ENCODE peak calls at places on chromosomes 5 and 9, in seven cellular contexts. H is pancreas, A is AG04450, R is right lobe of liver, E is neural crest cell, X is foreskin fibroblast, J is fibroblast of pulmonary artery. K is an unnamed sample.

GRCh38 chr5:11385251-11385900 is 518.9 kb downstream of the CTNND2 start:
- DNase-seq in H (peak; percentile 14), A (no peak), R (no peak), E (no peak), X (no peak), J (no peak), K (no peak)

GRCh38 chr9:71663216-71663615 is 105.1 kb downstream of the CEMIP2 start:
- DNase-seq in H (no peak), A (no peak), R (no peak), E (no peak), X (no peak), J (peak; percentile 63), K (no peak)

GRCh38 chr5:109329296-109330252 is 80.2 kb downstream of the PJA2 start:
- DNase-seq in H (no peak), A (peak; percentile 61), R (no peak), E (no peak), X (peak; percentile 66), J (peak; percentile 89), K (no peak)

GRCh38 chr5:10333154-10334006 is 20.1 kb upstream of the MARCHF6 start:
- DNase-seq in H (peak; percentile 52), A (no peak), R (peak; percentile 60), E (peak; percentile 29), X (no peak), J (peak; percentile 39), K (peak; percentile 58)

GRCh38 chr9:127966416-127967150 is 14.2 kb downstream of the EEIG1 start:
- DNase-seq in H (peak; percentile 81), A (no peak), R (no peak), E (no peak), X (no peak), J (no peak), K (no peak)

GRCh38 chr9:115733736-115734135 is 419.9 kb upstream of the PAPPA start:
- DNase-seq in H (no peak), A (no peak), R (no peak), E (no peak), X (no peak), J (peak; percentile 27), K (no peak)

GRCh38 chr5:132214491-132214890 is 13.2 kb downstream of the P4HA2 start:
- DNase-seq in H (no peak), A (no peak), R (no peak), E (no peak), X (no peak), J (no peak), K (no peak)

GRCh38 chr5:125227333-125228075 is 481.1 kb upstream of the ZNF608 start:
- DNase-seq in H (peak; percentile 15), A (no peak), R (no peak), E (peak; percentile 41), X (peak; percentile 8), J (peak; percentile 41), K (no peak)

DNA sequence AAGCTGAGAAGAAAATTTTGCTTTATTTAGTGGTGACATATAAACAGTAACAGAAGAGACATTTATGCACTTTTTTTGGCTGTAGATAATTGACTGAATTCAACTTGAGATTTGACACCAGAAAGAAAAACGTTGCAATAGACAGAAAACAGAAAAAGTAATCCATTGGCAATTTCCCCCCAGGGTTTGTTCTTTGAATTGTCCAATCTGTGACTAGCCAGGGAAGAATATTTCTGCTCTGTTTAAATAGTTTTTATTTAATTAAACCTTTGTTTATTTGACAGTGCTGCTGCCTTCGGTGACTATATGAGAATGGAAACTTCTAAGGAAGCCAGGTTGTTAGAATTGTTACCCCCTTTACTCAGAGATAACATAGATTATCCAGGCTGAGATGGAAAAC is 210.6 kb downstream of the DEPDC1B start:
- DNase-seq in H (no peak), A (no peak), R (no peak), E (no peak), X (no peak), J (no peak), K (no peak)
- TF ChIP-seq CTCF in H (no peak), A (no peak), R (no peak), E (no peak), X (no peak), J (no peak), K (no peak)

GRCh38 chr5:36631575-36632362 is 25.4 kb downstream of the SLC1A3 start:
- DNase-seq in H (no peak), A (no peak), R (no peak), E (no peak), X (no peak), J (no peak), K (no peak)
- TF ChIP-seq CTCF in H (no peak), A (no peak), R (no peak), E (no peak), X (no peak), J (no peak), K (no peak)

DNA sequence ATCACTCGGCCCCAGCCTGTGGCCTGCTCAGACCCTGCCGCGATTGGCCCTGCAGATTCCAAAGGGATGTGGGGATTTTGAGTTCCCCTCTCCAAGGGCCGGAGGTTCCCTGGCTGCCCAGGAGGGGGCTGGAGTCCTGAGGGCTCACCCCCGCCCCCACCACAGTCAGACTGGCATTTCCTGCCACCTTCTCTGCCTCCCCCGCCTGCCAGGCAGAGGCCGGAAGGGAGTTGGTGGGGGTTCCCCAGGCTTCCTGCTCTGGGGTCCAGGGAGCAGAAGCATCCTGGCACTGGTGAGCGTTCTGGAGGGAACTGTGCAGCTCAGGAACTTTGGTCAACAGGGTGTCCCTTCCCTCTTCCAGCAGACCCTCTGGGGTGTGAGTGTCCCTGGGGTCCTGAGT is 70.6 kb downstream of the RXRA start:
- DNase-seq in H (no peak), A (no peak), R (no peak), E (no peak), X (no peak), J (peak; percentile 20), K (no peak)
- TF ChIP-seq CTCF in H (no peak), A (no peak), R (no peak), E (no peak), X (no peak), J (peak; percentile 1), K (no peak)

GRCh38 chr5:90861843-90862586 is 303.4 kb downstream of the ADGRV1 start:
- DNase-seq in H (no peak), A (no peak), R (no peak), E (no peak), X (no peak), J (no peak), K (no peak)
- TF ChIP-seq CTCF in H (no peak), A (no peak), R (peak; percentile 56), E (no peak), X (no peak), J (no peak), K (no peak)

GRCh38 chr5:135880278-135880677 is 15.4 kb downstream of the IL9 start:
- DNase-seq in H (no peak), A (no peak), R (no peak), E (no peak), X (no peak), J (no peak), K (no peak)
- TF ChIP-seq CTCF in H (no peak), A (peak; percentile 28), R (peak; percentile 15), E (peak; percentile 24), X (no peak), J (peak; percentile 30), K (no peak)

DNA sequence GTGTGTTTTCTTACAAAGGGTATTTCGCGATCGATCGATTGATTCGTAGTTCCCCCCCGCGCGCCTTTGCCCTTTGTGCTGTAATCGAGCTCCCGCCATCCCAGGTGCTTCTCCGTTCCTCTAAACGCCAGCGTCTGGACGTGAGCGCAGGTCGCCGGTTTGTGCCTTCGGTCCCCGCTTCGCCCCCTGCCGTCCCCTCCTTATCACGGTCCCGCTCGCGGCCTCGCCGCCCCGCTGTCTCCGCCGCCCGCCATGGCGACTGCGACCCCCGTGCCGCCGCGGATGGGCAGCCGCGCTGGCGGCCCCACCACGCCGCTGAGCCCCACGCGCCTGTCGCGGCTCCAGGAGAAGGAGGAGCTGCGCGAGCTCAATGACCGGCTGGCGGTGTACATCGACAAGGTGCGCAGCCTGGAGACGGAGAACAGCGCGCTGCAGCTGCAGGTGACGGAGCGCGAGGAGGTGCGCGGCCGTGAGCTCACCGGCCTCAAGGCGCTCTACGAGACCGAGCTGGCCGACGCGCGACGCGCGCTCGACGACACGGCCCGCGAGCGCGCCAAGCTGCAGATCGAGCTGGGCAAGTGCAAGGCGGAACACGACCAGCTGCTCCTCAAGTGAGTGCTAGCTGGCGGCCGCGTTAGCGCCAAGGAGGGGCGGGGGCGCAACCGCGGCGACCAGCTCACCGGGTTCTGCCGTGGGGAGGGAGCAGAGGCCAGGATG is 479 bp downstream of the LMNB1 start:
- DNase-seq in H (peak; percentile 70), A (peak; percentile 23), R (peak; percentile 65), E (no peak), X (peak; percentile 63), J (peak; percentile 64), K (no peak)
- TF ChIP-seq CTCF in H (no peak), A (no peak), R (peak; percentile 15), E (peak; percentile 37), X (peak; percentile 2), J (no peak), K (peak; percentile 7)

K was measured in GM10248.